ENCODE peak calls at places on chromosome 21, in seven cellular contexts. L, U, R, P, Q, E and I are unnamed samples.
A peak's percentile ranks its signal among the peaks of the same experiment; 100 is the strongest.

GRCh38 chr21:37647781-37648180 is 268.5 kb downstream of the KCNJ6 start:
- DNase-seq in L (no peak), U (no peak), R (no peak), P (no peak), Q (no peak), E (no peak), I (no peak)

GRCh38 chr21:16870116-16870515 is 642.7 kb upstream of the CXADR start:
- DNase-seq in L (peak; percentile 32), U (no peak), R (no peak), P (peak; percentile 71), Q (no peak), E (peak; percentile 61), I (no peak)

GRCh38 chr21:34690041-34690792 is 21.4 kb downstream of the CLIC6 start:
- DNase-seq in L (no peak), U (peak; percentile 69), R (no peak), P (no peak), Q (no peak), E (no peak), I (no peak)

GRCh38 chr21:22791986-22792560 is 1793.9 kb downstream of the NCAM2 start:
- DNase-seq in L (no peak), U (no peak), R (peak; percentile 45), P (peak; percentile 54), Q (no peak), E (peak; percentile 70), I (no peak)

GRCh38 chr21:23952269-23952668 is 1655.0 kb downstream of the MRPL39 start:
- DNase-seq in L (no peak), U (no peak), R (no peak), P (no peak), Q (no peak), E (no peak), I (no peak)

GRCh38 chr21:44865561-44866280 is 7.8 kb downstream of the PTTG1IP start:
- DNase-seq in L (no peak), U (no peak), R (no peak), P (no peak), Q (no peak), E (peak; percentile 17), I (peak; percentile 9)

GRCh38 chr21:17139696-17140095 is 373.1 kb upstream of the CXADR start:
- DNase-seq in L (no peak), U (no peak), R (no peak), P (peak; percentile 7), Q (no peak), E (peak; percentile 16), I (no peak)

GRCh38 chr21:37974081-37974480 is 57.8 kb upstream of the KCNJ6 start:
- DNase-seq in L (no peak), U (no peak), R (peak; percentile 51), P (no peak), Q (no peak), E (no peak), I (no peak)

GRCh38 chr21:34037446-34037845 is 35.9 kb upstream of the MRPS6 start:
- DNase-seq in L (no peak), U (no peak), R (peak; percentile 45), P (peak; percentile 78), Q (no peak), E (peak; percentile 50), I (no peak)

GRCh38 chr21:43950936-43951335 is 61.2 kb upstream of the TRAPPC10 start:
- DNase-seq in L (no peak), U (no peak), R (no peak), P (no peak), Q (no peak), E (no peak), I (no peak)

GRCh38 chr21:43598416-43599120 is 60.7 kb downstream of the HSF2BP start:
- DNase-seq in L (peak; percentile 61), U (no peak), R (peak; percentile 68), P (peak; percentile 73), Q (no peak), E (peak; percentile 72), I (no peak)

GRCh38 chr21:44761011-44761729 is 40.5 kb downstream of the UBE2G2 start:
- DNase-seq in L (no peak), U (no peak), R (no peak), P (no peak), Q (no peak), E (no peak), I (no peak)

GRCh38 chr21:45017376-45017960 is 56.9 kb upstream of the ADARB1 start:
- DNase-seq in L (no peak), U (no peak), R (no peak), P (no peak), Q (peak; percentile 51), E (no peak), I (no peak)

GRCh38 chr21:37059181-37059580 is 13.7 kb downstream of the PIGP start:
- DNase-seq in L (no peak), U (no peak), R (no peak), P (no peak), Q (no peak), E (no peak), I (no peak)

GRCh38 chr21:33761104-33762036 is 119.1 kb downstream of the ITSN1 start:
- DNase-seq in L (peak; percentile 96), U (no peak), R (peak; percentile 96), P (peak; percentile 97), Q (no peak), E (peak; percentile 97), I (peak; percentile 38)

GRCh38 chr21:32771134-32771523 is 426 bp downstream of the PAXBP1 start:
- DNase-seq in L (no peak), U (peak; percentile 34), R (peak; percentile 36), P (peak; percentile 77), Q (peak; percentile 81), E (peak; percentile 62), I (peak; percentile 73)

GRCh38 chr21:37300114-37300746 is 33.1 kb upstream of the VPS26C start:
- DNase-seq in L (no peak), U (no peak), R (no peak), P (no peak), Q (no peak), E (no peak), I (no peak)

GRCh38 chr21:35136106-35136505 is 87.0 kb upstream of the RUNX1 start:
- DNase-seq in L (no peak), U (no peak), R (no peak), P (no peak), Q (no peak), E (no peak), I (no peak)

GRCh38 chr21:35963920-35964451 is 96.3 kb downstream of the SETD4 start:
- DNase-seq in L (no peak), U (no peak), R (peak; percentile 1), P (peak; percentile 34), Q (no peak), E (no peak), I (no peak)

GRCh38 chr21:44998621-44999427 is 59.0 kb downstream of the SLX9 start:
- DNase-seq in L (no peak), U (no peak), R (no peak), P (no peak), Q (peak; percentile 61), E (no peak), I (peak; percentile 8)

GRCh38 chr21:16588433-16588860 is 858.7 kb downstream of the USP25 start:
- DNase-seq in L (peak; percentile 45), U (peak; percentile 66), R (peak; percentile 89), P (peak; percentile 94), Q (peak; percentile 89), E (peak; percentile 81), I (peak; percentile 73)

GRCh38 chr21:46325073-46325912 is 1.3 kb downstream of the PCNT start:
- DNase-seq in L (no peak), U (peak; percentile 26), R (peak; percentile 41), P (peak; percentile 78), Q (no peak), E (peak; percentile 56), I (peak; percentile 82)
- TF ChIP-seq CTCF in L (peak; percentile 38), U (peak; percentile 5), R (peak; percentile 42), P (peak; percentile 18), Q (peak; percentile 5), E (peak; percentile 39), I (no peak)

GRCh38 chr21:29271927-29272333 is 26.8 kb upstream of the BACH1 start:
- DNase-seq in L (peak; percentile 45), U (no peak), R (no peak), P (peak; percentile 23), Q (no peak), E (no peak), I (no peak)
- TF ChIP-seq CTCF in L (no peak), U (no peak), R (no peak), P (no peak), Q (no peak), E (no peak), I (no peak)

GRCh38 chr21:41846536-41846935 is 32.6 kb downstream of the PRDM15 start:
- DNase-seq in L (no peak), U (no peak), R (no peak), P (no peak), Q (no peak), E (no peak), I (no peak)

GRCh38 chr21:41846033-41846317 is 33.2 kb downstream of the PRDM15 start:
- DNase-seq in L (no peak), U (no peak), R (no peak), P (no peak), Q (no peak), E (no peak), I (no peak)

GRCh38 chr21:41848533-41848932 is 30.6 kb downstream of the PRDM15 start:
- DNase-seq in L (no peak), U (no peak), R (no peak), P (no peak), Q (peak; percentile 4), E (no peak), I (no peak)

GRCh38 chr21:41845310-41846032 is 33.7 kb downstream of the PRDM15 start:
- DNase-seq in L (no peak), U (no peak), R (no peak), P (no peak), Q (no peak), E (no peak), I (no peak)

DNA sequence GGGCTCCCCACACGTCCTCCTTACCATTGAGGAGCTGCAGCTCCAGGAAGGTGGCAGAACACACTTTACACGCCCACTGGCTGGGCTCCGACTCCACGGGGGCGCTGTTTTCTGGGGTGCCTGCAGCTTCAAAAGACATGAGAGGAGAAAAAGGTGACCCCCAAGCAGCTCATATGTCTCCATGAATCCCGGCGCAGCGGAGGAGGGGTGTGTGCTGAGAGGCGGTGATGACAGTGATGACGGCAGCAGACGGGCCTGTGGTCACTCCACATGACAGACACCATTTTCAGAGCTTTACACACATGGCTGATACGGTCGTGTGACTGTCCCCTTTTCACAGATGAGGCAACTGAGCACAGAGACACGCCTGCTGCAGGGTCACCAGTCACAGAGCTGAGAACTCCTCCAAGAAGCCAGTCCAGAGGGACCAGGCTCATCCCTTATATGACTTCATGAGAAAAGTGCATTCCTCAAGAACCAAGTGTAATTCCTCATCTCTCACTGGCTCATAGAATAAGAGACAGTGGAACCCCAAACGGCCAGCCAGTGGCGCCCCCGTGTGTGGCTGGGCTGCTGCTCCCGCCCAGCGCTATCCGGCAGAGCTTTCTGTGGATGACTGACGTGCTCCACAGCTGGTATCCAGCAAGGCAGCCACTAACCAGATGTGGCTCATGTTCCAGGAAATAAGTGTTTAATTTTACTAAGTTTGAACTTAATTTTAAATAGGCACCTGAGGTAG is 31.9 kb downstream of the PRDM15 start:
- DNase-seq in L (no peak), U (no peak), R (no peak), P (peak; percentile 77), Q (peak; percentile 6), E (no peak), I (no peak)
- TF ChIP-seq CTCF in L (peak; percentile 28), U (no peak), R (peak; percentile 11), P (peak; percentile 46), Q (no peak), E (no peak), I (no peak)

DNA sequence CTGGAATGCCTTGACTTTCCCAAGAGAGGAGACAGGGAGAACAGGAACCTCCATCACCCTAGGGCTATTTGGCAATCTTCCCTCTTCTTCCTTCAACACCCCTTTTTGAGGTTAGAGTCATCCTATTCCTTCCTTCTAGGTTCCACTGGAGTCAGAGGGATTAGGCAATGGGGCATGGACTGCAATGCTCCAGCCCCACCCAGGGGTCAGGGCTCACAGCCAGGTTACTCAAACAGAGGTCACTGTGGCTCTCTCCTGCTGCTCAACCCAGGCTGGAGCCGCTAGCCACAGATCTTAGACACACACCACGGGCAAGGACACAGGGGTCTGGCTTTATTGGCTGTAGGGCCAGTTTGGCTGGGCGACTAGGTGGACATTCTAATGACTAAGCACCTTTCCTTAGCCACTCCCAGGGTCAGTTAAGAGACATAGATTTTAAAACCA is 145.5 kb upstream of the NRIP1 start:
- DNase-seq in L (no peak), U (peak; percentile 22), R (no peak), P (peak; percentile 83), Q (peak; percentile 71), E (peak; percentile 44), I (no peak)
- TF ChIP-seq CTCF in L (no peak), U (no peak), R (no peak), P (no peak), Q (no peak), E (no peak), I (no peak)